ENCODE peak calls at places on chromosome 14, in seven cellular contexts. One of them, this sample, is unnamed.

GRCh38 chr14:93369393-93370266 is 22.6 kb downstream of the COX8C start:
- DNase-seq in CD4-positive, alpha-beta T cell: no peak
- DNase-seq in lung: no peak
- DNase-seq in HuH-7.5: no peak
- DNase-seq in HL-60: peak; percentile 71
- DNase-seq in HFFc6: no peak
- DNase-seq in A673: no peak
- DNase-seq in this sample: no peak

GRCh38 chr14:64465208-64465821 is at the start of gene AKAP5:
- DNase-seq in CD4-positive, alpha-beta T cell: peak; percentile 56
- DNase-seq in lung: peak; percentile 46
- DNase-seq in HuH-7.5: peak; percentile 55
- DNase-seq in HL-60: no peak
- DNase-seq in HFFc6: no peak
- DNase-seq in A673: peak; percentile 75
- DNase-seq in this sample: peak; percentile 82

GRCh38 chr14:71243697-71244096 is 336.4 kb downstream of the PCNX1 start:
- DNase-seq in CD4-positive, alpha-beta T cell: no peak
- DNase-seq in lung: no peak
- DNase-seq in HuH-7.5: no peak
- DNase-seq in HL-60: no peak
- DNase-seq in HFFc6: peak; percentile 85
- DNase-seq in A673: no peak
- DNase-seq in this sample: no peak

GRCh38 chr14:105138551-105139111 is 29.9 kb downstream of the JAG2 start:
- DNase-seq in CD4-positive, alpha-beta T cell: no peak
- DNase-seq in lung: no peak
- DNase-seq in HuH-7.5: no peak
- DNase-seq in HL-60: no peak
- DNase-seq in HFFc6: no peak
- DNase-seq in A673: no peak
- DNase-seq in this sample: no peak

GRCh38 chr14:103711516-103712431 is 3.5 kb downstream of the XRCC3 start:
- DNase-seq in CD4-positive, alpha-beta T cell: no peak
- DNase-seq in lung: peak; percentile 50
- DNase-seq in HuH-7.5: no peak
- DNase-seq in HL-60: no peak
- DNase-seq in HFFc6: no peak
- DNase-seq in A673: peak; percentile 58
- DNase-seq in this sample: no peak

GRCh38 chr14:97878727-97879126 is 1081.5 kb downstream of the VRK1 start:
- DNase-seq in CD4-positive, alpha-beta T cell: peak; percentile 11
- DNase-seq in lung: no peak
- DNase-seq in HuH-7.5: no peak
- DNase-seq in HL-60: no peak
- DNase-seq in HFFc6: no peak
- DNase-seq in A673: no peak
- DNase-seq in this sample: no peak

GRCh38 chr14:29925736-29926135 is 1.9 kb downstream of the PRKD1 start:
- DNase-seq in CD4-positive, alpha-beta T cell: no peak
- DNase-seq in lung: no peak
- DNase-seq in HuH-7.5: no peak
- DNase-seq in HL-60: no peak
- DNase-seq in HFFc6: no peak
- DNase-seq in A673: no peak
- DNase-seq in this sample: no peak

GRCh38 chr14:43361766-43362165 is 1145.3 kb downstream of the FSCB start:
- DNase-seq in CD4-positive, alpha-beta T cell: no peak
- DNase-seq in lung: no peak
- DNase-seq in HuH-7.5: no peak
- DNase-seq in HL-60: no peak
- DNase-seq in HFFc6: no peak
- DNase-seq in A673: no peak
- DNase-seq in this sample: no peak

GRCh38 chr14:38548091-38548490 is 292.2 kb upstream of the CLEC14A start:
- DNase-seq in CD4-positive, alpha-beta T cell: no peak
- DNase-seq in lung: no peak
- DNase-seq in HuH-7.5: no peak
- DNase-seq in HL-60: no peak
- DNase-seq in HFFc6: peak; percentile 36
- DNase-seq in A673: peak; percentile 53
- DNase-seq in this sample: no peak

GRCh38 chr14:34376868-34377267 is 85.2 kb downstream of the SPTSSA start:
- DNase-seq in CD4-positive, alpha-beta T cell: no peak
- DNase-seq in lung: no peak
- DNase-seq in HuH-7.5: no peak
- DNase-seq in HL-60: no peak
- DNase-seq in HFFc6: no peak
- DNase-seq in A673: no peak
- DNase-seq in this sample: no peak

GRCh38 chr14:81464253-81465001 is 64.3 kb upstream of the STON2 start:
- DNase-seq in CD4-positive, alpha-beta T cell: peak; percentile 29
- DNase-seq in lung: peak; percentile 54
- DNase-seq in HuH-7.5: peak; percentile 32
- DNase-seq in HL-60: peak; percentile 26
- DNase-seq in HFFc6: peak; percentile 62
- DNase-seq in A673: peak; percentile 79
- DNase-seq in this sample: peak; percentile 68

GRCh38 chr14:56102901-56103409 is 15.3 kb upstream of the PELI2 start:
- DNase-seq in CD4-positive, alpha-beta T cell: no peak
- DNase-seq in lung: no peak
- DNase-seq in HuH-7.5: no peak
- DNase-seq in HL-60: no peak
- DNase-seq in HFFc6: no peak
- DNase-seq in A673: no peak
- DNase-seq in this sample: no peak

GRCh38 chr14:77039285-77040058 is 11.0 kb upstream of the IRF2BPL start:
- DNase-seq in CD4-positive, alpha-beta T cell: no peak
- DNase-seq in lung: no peak
- DNase-seq in HuH-7.5: no peak
- DNase-seq in HL-60: no peak
- DNase-seq in HFFc6: no peak
- DNase-seq in A673: peak; percentile 53
- DNase-seq in this sample: peak; percentile 69

GRCh38 chr14:24816011-24816928 is 182.3 kb upstream of the GZMB start:
- DNase-seq in CD4-positive, alpha-beta T cell: no peak
- DNase-seq in lung: no peak
- DNase-seq in HuH-7.5: no peak
- DNase-seq in HL-60: no peak
- DNase-seq in HFFc6: no peak
- DNase-seq in A673: no peak
- DNase-seq in this sample: no peak

GRCh38 chr14:34368115-34368970 is 93.7 kb downstream of the SPTSSA start:
- DNase-seq in CD4-positive, alpha-beta T cell: no peak
- DNase-seq in lung: no peak
- DNase-seq in HuH-7.5: no peak
- DNase-seq in HL-60: peak; percentile 89
- DNase-seq in HFFc6: no peak
- DNase-seq in A673: no peak
- DNase-seq in this sample: no peak

GRCh38 chr14:104977681-104978647 is at the start of gene AHNAK2:
- DNase-seq in CD4-positive, alpha-beta T cell: peak; percentile 29
- DNase-seq in lung: peak; percentile 64
- DNase-seq in HuH-7.5: peak; percentile 80
- DNase-seq in HL-60: peak; percentile 66
- DNase-seq in HFFc6: peak; percentile 55
- DNase-seq in A673: peak; percentile 76
- DNase-seq in this sample: peak; percentile 89

GRCh38 chr14:101241807-101242278 is 319.5 kb upstream of the DIO3 start:
- DNase-seq in CD4-positive, alpha-beta T cell: no peak
- DNase-seq in lung: no peak
- DNase-seq in HuH-7.5: no peak
- DNase-seq in HL-60: no peak
- DNase-seq in HFFc6: no peak
- DNase-seq in A673: no peak
- DNase-seq in this sample: no peak

GRCh38 chr14:37168721-37169120 is 3.7 kb downstream of the SLC25A21 start:
- DNase-seq in CD4-positive, alpha-beta T cell: no peak
- DNase-seq in lung: no peak
- DNase-seq in HuH-7.5: no peak
- DNase-seq in HL-60: no peak
- DNase-seq in HFFc6: no peak
- DNase-seq in A673: no peak
- DNase-seq in this sample: no peak

This sample was measured in NCI-H82.